ENCODE peak calls at places on chromosomes 7 and 10, in four cellular contexts. M is K562, A is H1, D is HepG2. L is an unnamed sample.

GRCh38 chr7:90892213-90892612 is 296.1 kb downstream of the CDK14 start:
- DNase-seq in A (no peak), D (no peak), M (no peak), L (no peak)

GRCh38 chr10:96992721-96993120 is 160.6 kb downstream of the LCOR start:
- DNase-seq in A (no peak), M (no peak), D (no peak), L (no peak)

GRCh38 chr10:22931948-22932347 is 4.1 kb downstream of the ARMC3 start:
- DNase-seq in D (no peak), A (no peak), M (no peak), L (no peak)

GRCh38 chr10:76040107-76040829 is 608.8 kb downstream of the LRMDA start:
- DNase-seq in A (no peak), D (no peak), M (no peak), L (no peak)

GRCh38 chr7:157405914-157406810 is 69.4 kb downstream of the DNAJB6 start:
- DNase-seq in M (peak; percentile 55), D (no peak), A (no peak), L (no peak)

GRCh38 chr7:25804154-25804553 is 347.8 kb upstream of the NFE2L3 start:
- DNase-seq in A (no peak), M (no peak), D (no peak), L (no peak)

GRCh38 chr7:4809091-4809591 is 33.7 kb downstream of the AP5Z1 start:
- DNase-seq in D (no peak), A (no peak), M (no peak), L (no peak)

GRCh38 chr7:1768835-1769234 is 98.8 kb downstream of the ELFN1 start:
- DNase-seq in D (no peak), A (no peak), M (peak; percentile 82), L (peak; percentile 40)

GRCh38 chr10:86759073-86759672 is 2.8 kb downstream of the BMPR1A start:
- DNase-seq in D (peak; percentile 44), A (no peak), M (no peak), L (no peak)

GRCh38 chr7:113256883-113257531 is 138.7 kb upstream of the SMIM30 start:
- DNase-seq in A (no peak), D (no peak), M (no peak), L (no peak)

GRCh38 chr10:93062499-93063216 is 2.1 kb downstream of the CYP26C1 start:
- DNase-seq in D (no peak), A (peak; percentile 82), M (no peak), L (peak; percentile 38)

GRCh38 chr7:147535619-147536200 is 1054.9 kb upstream of the C7orf33 start:
- DNase-seq in A (no peak), M (no peak), D (no peak), L (no peak)

GRCh38 chr10:18665815-18666558 is 6.8 kb downstream of the ARL5B start:
- DNase-seq in A (no peak), M (no peak), D (peak; percentile 60), L (no peak)

GRCh38 chr7:134298902-134299683 is 17.6 kb downstream of the SLC35B4 start:
- DNase-seq in D (no peak), A (no peak), M (no peak), L (no peak)

GRCh38 chr10:43421519-43421918 is 12.5 kb upstream of the HNRNPF start:
- DNase-seq in D (no peak), A (no peak), M (no peak), L (no peak)

GRCh38 chr7:94298943-94299342 is 95.8 kb upstream of the COL1A2 start:
- DNase-seq in M (no peak), A (no peak), D (no peak), L (no peak)

GRCh38 chr10:79358811-79359210 is 11.5 kb downstream of the PPIF start:
- DNase-seq in D (peak; percentile 94), A (peak; percentile 28), M (peak; percentile 9), L (no peak)

GRCh38 chr7:27395626-27396025 is 153.0 kb downstream of the EVX1 start:
- DNase-seq in M (no peak), D (no peak), A (no peak), L (no peak)

GRCh38 chr7:112459645-112460044 is 9.4 kb downstream of the IFRD1 start:
- DNase-seq in D (no peak), A (no peak), M (no peak), L (no peak)

GRCh38 chr10:6171891-6172354 is 30.8 kb upstream of the PFKFB3 start:
- DNase-seq in M (no peak), A (no peak), D (no peak), L (no peak)

GRCh38 chr10:45442251-45442650 is 68.2 kb downstream of the ALOX5 start:
- DNase-seq in D (no peak), M (no peak), A (no peak), L (no peak)
- TF ChIP-seq JUN in D (no peak), M (no peak), A (no peak), L (no peak)

GRCh38 chr10:123995461-123996131 is 97.8 kb downstream of the CHST15 start:
- DNase-seq in D (peak; percentile 49), A (peak; percentile 75), M (no peak), L (peak; percentile 79)
- TF ChIP-seq EP300 in D (no peak), A (no peak), M (no peak), L (no peak)

DNA sequence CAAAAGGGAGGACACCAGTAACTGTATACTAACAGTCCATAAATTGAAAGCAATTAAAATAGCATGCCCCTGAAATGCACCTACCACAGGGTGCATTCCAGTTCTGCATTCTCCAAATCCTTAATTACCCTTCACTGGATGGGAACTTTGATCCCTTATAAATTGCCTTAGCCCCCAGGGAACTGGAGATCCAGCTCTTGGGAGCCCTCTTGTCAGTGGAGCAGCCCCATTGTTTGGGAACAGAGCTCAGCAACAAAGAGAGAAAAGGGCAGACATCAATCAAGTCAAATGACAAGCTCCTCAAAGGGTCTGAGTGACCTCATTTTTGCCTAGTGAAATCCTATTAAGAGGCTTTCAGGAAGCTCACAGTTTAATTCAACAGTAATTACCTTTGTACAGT is 472.6 kb downstream of the XPNPEP1 start:
- DNase-seq in D (no peak), A (no peak), M (no peak), L (no peak)
- TF ChIP-seq JUN in D (no peak), A (no peak), M (no peak), L (no peak)

GRCh38 chr7:54674891-54675290 is 84.1 kb downstream of the SEC61G start:
- DNase-seq in M (no peak), A (no peak), D (no peak), L (no peak)
- TF ChIP-seq EP300 in M (no peak), A (no peak), D (no peak), L (no peak)

GRCh38 chr7:13878154-13878553 is 111.3 kb downstream of the ETV1 start:
- DNase-seq in M (no peak), D (no peak), A (no peak), L (no peak)
- TF ChIP-seq JUN in M (no peak), D (no peak), A (no peak), L (no peak)

GRCh38 chr10:3331104-3331645 is 158.6 kb upstream of the PITRM1 start:
- DNase-seq in D (no peak), M (no peak), A (no peak), L (no peak)
- TF ChIP-seq EP300 in D (no peak), M (no peak), A (no peak), L (no peak)

DNA sequence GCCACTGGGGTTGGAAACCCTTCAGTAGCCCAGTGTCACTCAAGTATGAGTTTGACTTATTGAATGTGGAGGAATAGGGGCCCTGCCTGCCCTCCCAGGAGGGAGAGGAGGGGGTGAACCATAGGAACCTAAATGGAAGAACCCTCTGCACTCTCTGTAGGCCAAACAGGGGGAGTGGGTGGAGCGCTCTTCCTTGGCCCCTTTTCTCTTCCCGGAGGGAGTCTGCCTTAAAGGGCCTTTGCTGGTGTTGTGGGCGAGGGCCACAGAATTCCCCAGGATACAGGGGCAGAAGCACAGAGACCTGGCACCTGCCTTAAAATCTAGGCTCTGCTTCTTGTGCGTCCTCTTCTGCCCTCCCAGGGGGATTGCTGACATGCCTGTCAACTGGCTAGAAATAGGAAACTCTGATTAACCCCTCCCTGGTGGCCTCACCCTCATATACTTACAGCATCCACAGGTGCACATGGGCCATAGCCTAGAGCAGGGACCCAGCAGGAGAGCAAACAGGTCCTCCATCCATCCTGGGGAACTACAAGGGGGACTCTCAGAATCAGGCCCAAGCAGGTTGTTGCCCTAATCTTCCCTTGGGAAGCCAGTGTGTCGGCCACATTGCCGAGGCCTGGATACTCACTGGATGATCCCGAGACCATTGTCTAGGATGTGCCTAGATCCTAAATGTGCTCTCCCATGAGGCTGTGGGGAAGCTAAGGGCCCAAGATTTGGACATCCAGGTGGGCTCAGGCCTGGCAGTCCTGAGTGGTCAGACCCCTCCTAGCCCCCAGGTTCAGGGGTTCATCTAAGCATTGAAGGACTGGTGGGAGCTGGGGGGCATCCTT is 3.4 kb downstream of the TRIM8 start:
- DNase-seq in A (no peak), M (no peak), D (no peak), L (no peak)
- TF ChIP-seq JUN in A (no peak), M (no peak), D (no peak), L (no peak)

DNA sequence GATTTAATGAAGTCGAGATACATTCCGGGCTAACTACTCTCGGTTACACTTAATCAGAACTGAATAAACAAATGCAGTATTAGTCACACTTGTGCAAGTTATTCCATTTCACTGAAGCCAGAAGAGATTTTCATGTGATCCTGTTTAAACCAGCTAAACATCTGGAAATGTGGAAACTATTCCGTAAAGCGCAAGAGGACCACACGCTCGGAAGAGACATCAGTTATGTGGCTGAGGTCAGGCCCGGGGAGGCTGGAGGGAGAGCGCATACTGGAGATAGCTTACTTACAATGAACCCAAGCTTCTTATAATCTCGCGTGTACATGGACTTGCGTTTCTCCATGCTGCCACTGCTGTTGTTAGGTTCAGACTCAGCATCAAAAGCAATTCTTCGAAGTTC is 237.6 kb downstream of the ELMO1 start:
- DNase-seq in D (no peak), M (no peak), A (no peak), L (no peak)
- TF ChIP-seq EP300 in D (no peak), M (no peak), A (no peak), L (no peak)